ENCODE peak calls at places on chromosomes 1 and 21, in five cellular contexts. One of them, this sample, is unnamed.

GRCh38 chr1:113416515-113416914 is 26.2 kb downstream of the MAGI3 start:
- DNase-seq in mammary epithelial cell: no peak
- DNase-seq in body of pancreas: no peak
- DNase-seq in CD8-positive, alpha-beta memory T cell: no peak
- DNase-seq in spleen: no peak
- DNase-seq in this sample: no peak

GRCh38 chr1:156821801-156822200 is 5.2 kb upstream of the SH2D2A start:
- DNase-seq in mammary epithelial cell: peak; percentile 49
- DNase-seq in body of pancreas: no peak
- DNase-seq in CD8-positive, alpha-beta memory T cell: no peak
- DNase-seq in spleen: no peak
- DNase-seq in this sample: no peak

GRCh38 chr21:41668686-41669532 is 97.9 kb downstream of the RIPK4 start:
- DNase-seq in mammary epithelial cell: no peak
- DNase-seq in body of pancreas: no peak
- DNase-seq in CD8-positive, alpha-beta memory T cell: no peak
- DNase-seq in spleen: peak; percentile 66
- DNase-seq in this sample: peak; percentile 17

GRCh38 chr1:34372891-34373290 is 196.2 kb downstream of the C1orf94 start:
- DNase-seq in mammary epithelial cell: no peak
- DNase-seq in body of pancreas: no peak
- DNase-seq in CD8-positive, alpha-beta memory T cell: no peak
- DNase-seq in spleen: no peak
- DNase-seq in this sample: no peak

GRCh38 chr1:162381383-162381782 is at the start of gene C1orf226:
- DNase-seq in mammary epithelial cell: peak; percentile 81
- DNase-seq in body of pancreas: no peak
- DNase-seq in CD8-positive, alpha-beta memory T cell: no peak
- DNase-seq in spleen: no peak
- DNase-seq in this sample: peak; percentile 85

GRCh38 chr1:92410706-92411105 is 76.0 kb downstream of the GFI1 start:
- DNase-seq in mammary epithelial cell: no peak
- DNase-seq in body of pancreas: no peak
- DNase-seq in CD8-positive, alpha-beta memory T cell: peak; percentile 15
- DNase-seq in spleen: no peak
- DNase-seq in this sample: no peak

GRCh38 chr21:40270134-40270533 is 402.9 kb downstream of the PCP4 start:
- DNase-seq in mammary epithelial cell: no peak
- DNase-seq in body of pancreas: no peak
- DNase-seq in CD8-positive, alpha-beta memory T cell: no peak
- DNase-seq in spleen: no peak
- DNase-seq in this sample: no peak

GRCh38 chr1:112960381-112960780 is 4.4 kb upstream of the SLC16A1 start:
- DNase-seq in mammary epithelial cell: no peak
- DNase-seq in body of pancreas: no peak
- DNase-seq in CD8-positive, alpha-beta memory T cell: no peak
- DNase-seq in spleen: no peak
- DNase-seq in this sample: no peak

GRCh38 chr1:36204347-36204909 is 19.8 kb upstream of the THRAP3 start:
- DNase-seq in mammary epithelial cell: no peak
- DNase-seq in body of pancreas: peak; percentile 26
- DNase-seq in CD8-positive, alpha-beta memory T cell: no peak
- DNase-seq in spleen: no peak
- DNase-seq in this sample: no peak

GRCh38 chr1:52911541-52911940 is 10.0 kb downstream of the ECHDC2 start:
- DNase-seq in mammary epithelial cell: no peak
- DNase-seq in body of pancreas: no peak
- DNase-seq in CD8-positive, alpha-beta memory T cell: no peak
- DNase-seq in spleen: no peak
- DNase-seq in this sample: no peak

DNA sequence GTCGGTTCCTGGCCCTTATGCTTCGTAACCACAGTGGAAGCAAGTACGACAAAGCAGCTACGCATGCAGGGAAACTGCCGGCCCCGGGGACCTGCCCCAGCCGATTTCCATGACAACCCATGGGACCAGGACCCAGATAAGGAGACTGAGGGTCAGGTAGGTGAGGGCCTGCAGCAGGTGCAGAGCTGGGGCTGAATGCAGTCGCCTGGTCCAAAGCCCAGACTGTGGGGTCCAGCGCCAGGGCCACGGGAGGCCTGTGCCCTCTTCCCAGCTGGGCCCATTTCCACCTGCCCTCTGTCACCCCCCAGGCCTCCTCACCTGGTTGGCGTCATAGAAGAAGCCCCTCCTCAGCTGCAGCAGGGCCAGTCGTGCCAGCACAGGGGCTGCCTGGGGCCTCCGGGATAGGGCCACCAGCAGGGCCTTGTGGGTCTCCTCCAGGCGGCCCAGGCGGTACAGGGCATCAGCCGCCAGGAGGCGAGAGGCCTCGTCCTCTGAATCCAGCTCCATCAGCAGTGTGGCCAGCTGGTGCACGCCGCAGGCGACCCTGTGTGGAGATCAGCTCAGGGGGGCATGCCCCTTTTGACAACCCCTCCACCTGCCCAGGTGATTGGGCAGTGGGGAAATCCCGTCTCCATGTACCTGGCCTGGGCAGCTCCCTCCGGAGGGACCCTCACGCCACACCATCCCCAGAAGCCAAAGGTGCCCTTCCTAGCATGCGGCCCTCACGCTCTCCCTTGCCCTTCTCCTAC is 14.2 kb downstream of the TTC34 start:
- DNase-seq in mammary epithelial cell: no peak
- DNase-seq in body of pancreas: peak; percentile 5
- DNase-seq in CD8-positive, alpha-beta memory T cell: no peak
- DNase-seq in spleen: peak; percentile 70
- DNase-seq in this sample: no peak
- H3K9me3 ChIP-seq in mammary epithelial cell: peaks cover 48% of the 10 kb centered on the region
- H3K9me3 ChIP-seq in body of pancreas: no peaks in the 10 kb centered on the region
- H3K9me3 ChIP-seq in CD8-positive, alpha-beta memory T cell: peaks cover 7% of the 10 kb centered on the region
- H3K9me3 ChIP-seq in spleen: peaks cover 12% of the 10 kb centered on the region
- H3K9me3 ChIP-seq in this sample: no peaks in the 10 kb centered on the region

DNA sequence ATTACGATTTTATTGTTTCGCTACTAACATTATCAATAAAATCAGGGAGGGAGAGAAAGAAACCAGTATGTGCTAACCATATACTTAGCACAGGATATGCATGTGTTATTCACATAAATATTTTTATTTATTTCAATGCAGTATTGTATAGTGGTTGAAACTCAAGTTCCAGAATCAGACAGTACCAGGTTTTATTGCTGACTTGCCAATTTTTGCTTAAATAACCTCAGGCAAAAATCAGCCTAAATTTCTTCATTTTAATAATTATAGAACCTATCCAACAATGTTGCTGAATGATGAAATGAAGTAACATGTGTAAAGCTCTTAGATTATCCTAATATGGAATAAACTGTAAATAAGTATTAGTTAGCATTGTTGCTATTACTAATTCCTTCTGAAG is 61.4 kb upstream of the LRRC7 start:
- DNase-seq in mammary epithelial cell: no peak
- DNase-seq in body of pancreas: no peak
- DNase-seq in CD8-positive, alpha-beta memory T cell: no peak
- DNase-seq in spleen: no peak
- DNase-seq in this sample: no peak
- H3K36me3 ChIP-seq in mammary epithelial cell: no peaks in the 10 kb centered on the region
- H3K36me3 ChIP-seq in body of pancreas: no peaks in the 10 kb centered on the region
- H3K36me3 ChIP-seq in CD8-positive, alpha-beta memory T cell: no peaks in the 10 kb centered on the region
- H3K36me3 ChIP-seq in spleen: no peaks in the 10 kb centered on the region
- H3K36me3 ChIP-seq in this sample: no peaks in the 10 kb centered on the region

DNA sequence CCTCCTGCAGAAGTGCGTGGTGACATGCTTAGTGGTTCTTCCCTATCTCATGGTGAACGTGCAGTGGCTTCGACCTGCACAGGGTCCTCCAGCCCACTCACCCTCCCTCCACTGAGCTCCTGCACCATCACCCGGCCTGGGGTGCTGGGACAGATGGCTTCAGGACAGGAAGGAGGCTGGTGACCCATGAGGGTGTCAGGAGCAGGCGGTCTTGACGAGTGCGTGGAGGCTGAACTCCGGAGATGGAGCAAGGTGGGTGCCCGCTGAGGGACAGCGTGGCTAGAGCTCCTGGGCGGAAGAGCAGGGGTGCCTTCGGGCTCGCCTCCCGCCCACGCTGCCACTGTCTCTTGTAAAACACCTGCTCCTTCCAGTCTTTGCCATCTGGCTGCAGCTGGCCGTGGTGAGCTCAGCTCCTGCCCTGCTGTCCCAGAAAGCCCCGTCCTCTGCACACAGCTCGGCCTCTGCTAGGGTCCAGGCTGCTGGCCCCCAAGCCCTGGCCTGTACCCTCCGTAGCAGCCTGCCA is 8.3 kb downstream of the KRTAP10-1 start:
- DNase-seq in mammary epithelial cell: no peak
- DNase-seq in body of pancreas: no peak
- DNase-seq in CD8-positive, alpha-beta memory T cell: no peak
- DNase-seq in spleen: peak; percentile 56
- DNase-seq in this sample: peak; percentile 29
- H3K9me3 ChIP-seq in mammary epithelial cell: no peaks in the 10 kb centered on the region
- H3K9me3 ChIP-seq in body of pancreas: no peaks in the 10 kb centered on the region
- H3K9me3 ChIP-seq in CD8-positive, alpha-beta memory T cell: no peaks in the 10 kb centered on the region
- H3K9me3 ChIP-seq in spleen: no peaks in the 10 kb centered on the region
- H3K9me3 ChIP-seq in this sample: no peaks in the 10 kb centered on the region

DNA sequence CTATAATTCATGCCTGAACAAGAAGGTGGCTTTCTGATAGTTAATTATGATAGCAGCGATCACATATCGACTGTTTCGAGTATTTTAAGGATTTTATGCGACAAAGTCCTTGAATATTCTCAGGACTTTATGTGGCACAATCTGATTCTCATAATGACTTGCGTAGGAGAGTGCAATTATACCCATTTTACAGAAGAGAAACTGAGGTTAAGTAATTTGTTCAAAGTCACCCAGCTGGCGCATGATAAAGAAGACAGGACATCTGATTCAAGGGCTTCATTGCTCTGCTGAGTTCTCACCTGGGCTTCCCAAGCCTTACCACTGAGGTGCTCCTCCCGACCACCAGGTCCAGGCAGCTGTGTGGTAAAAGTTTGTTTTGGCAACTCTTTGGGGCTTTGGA is 1.8 kb downstream of the CRCT1 start:
- DNase-seq in mammary epithelial cell: no peak
- DNase-seq in body of pancreas: no peak
- DNase-seq in CD8-positive, alpha-beta memory T cell: no peak
- DNase-seq in spleen: no peak
- DNase-seq in this sample: no peak
- H3K36me3 ChIP-seq in mammary epithelial cell: no peaks in the 10 kb centered on the region
- H3K36me3 ChIP-seq in body of pancreas: no peaks in the 10 kb centered on the region
- H3K36me3 ChIP-seq in CD8-positive, alpha-beta memory T cell: no peaks in the 10 kb centered on the region
- H3K36me3 ChIP-seq in spleen: no peaks in the 10 kb centered on the region
- H3K36me3 ChIP-seq in this sample: no peaks in the 10 kb centered on the region